ENCODE peak calls at places on chromosomes 5 and 9, in four cellular contexts. One of them, this sample, is unnamed.

GRCh38 chr9:93577045-93577939 is 908 bp downstream of the PHF2 start:
- DNase-seq in OCI-M1: no peak
- DNase-seq in renal cortical epithelial cell: no peak
- DNase-seq in COR-L47: no peak
- DNase-seq in this sample: peak; percentile 30

GRCh38 chr5:4205408-4205807 is 609.8 kb downstream of the IRX1 start:
- DNase-seq in COR-L47: no peak
- DNase-seq in renal cortical epithelial cell: no peak
- DNase-seq in OCI-M1: no peak
- DNase-seq in this sample: no peak

GRCh38 chr5:178465228-178465860 is 124.8 kb downstream of the COL23A1 start:
- DNase-seq in renal cortical epithelial cell: no peak
- DNase-seq in COR-L47: no peak
- DNase-seq in OCI-M1: no peak
- DNase-seq in this sample: no peak

GRCh38 chr9:96021616-96022444 is 146.3 kb downstream of the ERCC6L2 start:
- DNase-seq in COR-L47: no peak
- DNase-seq in OCI-M1: no peak
- DNase-seq in renal cortical epithelial cell: no peak
- DNase-seq in this sample: no peak

GRCh38 chr9:70081120-70081495 is 37.5 kb downstream of the MAMDC2 start:
- DNase-seq in COR-L47: no peak
- DNase-seq in renal cortical epithelial cell: peak; percentile 59
- DNase-seq in OCI-M1: no peak
- DNase-seq in this sample: no peak

GRCh38 chr5:64166201-64166959 is 737 bp downstream of the RNF180 start:
- DNase-seq in COR-L47: no peak
- DNase-seq in OCI-M1: no peak
- DNase-seq in renal cortical epithelial cell: no peak
- DNase-seq in this sample: peak; percentile 20

GRCh38 chr5:155794801-155795200 is 532.2 kb upstream of the SGCD start:
- DNase-seq in COR-L47: no peak
- DNase-seq in renal cortical epithelial cell: peak; percentile 1
- DNase-seq in OCI-M1: peak; percentile 3
- DNase-seq in this sample: no peak

GRCh38 chr5:102561894-102562760 is 63.3 kb upstream of the SLCO6A1 start:
- DNase-seq in OCI-M1: peak; percentile 50
- DNase-seq in COR-L47: peak; percentile 33
- DNase-seq in renal cortical epithelial cell: peak; percentile 22
- DNase-seq in this sample: no peak

GRCh38 chr5:154351141-154351540 is 94.7 kb upstream of the SAP30L start:
- DNase-seq in COR-L47: no peak
- DNase-seq in renal cortical epithelial cell: no peak
- DNase-seq in OCI-M1: no peak
- DNase-seq in this sample: no peak

GRCh38 chr5:82387819-82388166 is 109.6 kb upstream of the RPS23 start:
- DNase-seq in OCI-M1: no peak
- DNase-seq in COR-L47: no peak
- DNase-seq in renal cortical epithelial cell: no peak
- DNase-seq in this sample: no peak

GRCh38 chr5:10653033-10653432 is 89.2 kb downstream of the ANKRD33B start:
- DNase-seq in COR-L47: no peak
- DNase-seq in OCI-M1: no peak
- DNase-seq in renal cortical epithelial cell: no peak
- DNase-seq in this sample: no peak

GRCh38 chr5:1805326-1805725 is 4.1 kb downstream of the NDUFS6 start:
- DNase-seq in renal cortical epithelial cell: no peak
- DNase-seq in OCI-M1: no peak
- DNase-seq in COR-L47: no peak
- DNase-seq in this sample: no peak

GRCh38 chr9:114259800-114260523 is 62.9 kb upstream of the ORM1 start:
- DNase-seq in COR-L47: peak; percentile 19
- DNase-seq in renal cortical epithelial cell: no peak
- DNase-seq in OCI-M1: no peak
- DNase-seq in this sample: no peak

GRCh38 chr5:120464627-120465280 is 654 bp downstream of the PRR16 start:
- DNase-seq in renal cortical epithelial cell: no peak
- DNase-seq in OCI-M1: no peak
- DNase-seq in COR-L47: no peak
- DNase-seq in this sample: no peak

GRCh38 chr5:96657068-96657467 is 5.1 kb upstream of the CAST start:
- DNase-seq in COR-L47: no peak
- DNase-seq in renal cortical epithelial cell: peak; percentile 97
- DNase-seq in OCI-M1: peak; percentile 91
- DNase-seq in this sample: peak; percentile 69

GRCh38 chr5:150058480-150059126 is 27.8 kb downstream of the CSF1R start:
- DNase-seq in renal cortical epithelial cell: peak; percentile 51
- DNase-seq in OCI-M1: peak; percentile 77
- DNase-seq in COR-L47: no peak
- DNase-seq in this sample: peak; percentile 14

GRCh38 chr9:121808781-121809180 is 157.3 kb downstream of the DAB2IP start:
- DNase-seq in renal cortical epithelial cell: no peak
- DNase-seq in OCI-M1: no peak
- DNase-seq in COR-L47: no peak
- DNase-seq in this sample: no peak

GRCh38 chr9:93819905-93820304 is 135.2 kb downstream of the BARX1 start:
- DNase-seq in COR-L47: no peak
- DNase-seq in OCI-M1: no peak
- DNase-seq in renal cortical epithelial cell: no peak
- DNase-seq in this sample: no peak

GRCh38 chr9:96327694-96328352 is 25.8 kb upstream of the HSD17B3 start:
- DNase-seq in renal cortical epithelial cell: peak; percentile 50
- DNase-seq in COR-L47: peak; percentile 12
- DNase-seq in OCI-M1: peak; percentile 71
- DNase-seq in this sample: peak; percentile 65